ENCODE peak calls at places on chromosomes 3 and 15, in ten cellular contexts. I is T47D, K is mesothelial cell of epicardium, D is astrocyte of the spinal cord, R is head of caudate nucleus, O is HEK293T, C is omental fat pad, N is progenitor cell of endocrine pancreas, Z is HuH-7, U is AG20443. G is an unnamed sample.

GRCh38 chr3:187966636-187967035 is 187.3 kb upstream of the LPP start:
- DNase-seq in I (no peak), K (no peak), D (no peak), R (peak), O (no peak), C (no peak), N (no peak), Z (no peak), U (no peak), G (no peak)

GRCh38 chr3:160754371-160754854 is 1.6 kb upstream of the PPM1L start:
- DNase-seq in I (peak), K (peak), D (peak), R (peak), O (peak), C (no peak), N (no peak), Z (peak), U (peak), G (peak)

GRCh38 chr15:36885709-36886108 is 214.6 kb downstream of the MEIS2 start:
- DNase-seq in I (no peak), K (no peak), D (no peak), R (no peak), O (no peak), C (no peak), N (no peak), Z (no peak), U (no peak), G (no peak)

GRCh38 chr3:146187334-146187950 is 26.5 kb upstream of the PLOD2 start:
- DNase-seq in I (peak), K (no peak), D (peak), R (peak), O (peak), C (no peak), N (no peak), Z (no peak), U (peak), G (peak)

GRCh38 chr3:5057857-5058324 is 64.2 kb upstream of the ARL8B start:
- DNase-seq in I (peak), K (no peak), D (peak), R (peak), O (peak), C (peak), N (peak), Z (peak), U (peak), G (peak)

GRCh38 chr3:88203537-88204143 is 53.9 kb downstream of the C3orf38 start:
- DNase-seq in I (peak), K (no peak), D (peak), R (peak), O (peak), C (peak), N (peak), Z (peak), U (peak), G (peak)

GRCh38 chr15:52440414-52440813 is 88.3 kb downstream of the MYO5A start:
- DNase-seq in I (no peak), K (no peak), D (peak), R (no peak), O (no peak), C (no peak), N (no peak), Z (no peak), U (no peak), G (no peak)

GRCh38 chr3:45140392-45140791 is 5.8 kb downstream of the CDCP1 start:
- DNase-seq in I (no peak), K (no peak), D (peak), R (no peak), O (no peak), C (no peak), N (no peak), Z (no peak), U (no peak), G (no peak)

GRCh38 chr3:45182915-45183881 is 37.0 kb upstream of the CDCP1 start:
- DNase-seq in I (peak), K (no peak), D (peak), R (peak), O (peak), C (no peak), N (no peak), Z (peak), U (peak), G (no peak)

GRCh38 chr15:31459011-31459748 is 132.5 kb downstream of the KLF13 start:
- DNase-seq in I (no peak), K (no peak), D (no peak), R (no peak), O (no peak), C (no peak), N (no peak), Z (no peak), U (no peak), G (no peak)

GRCh38 chr3:171749128-171749527 is 61.2 kb downstream of the PLD1 start:
- DNase-seq in I (no peak), K (no peak), D (no peak), R (no peak), O (no peak), C (no peak), N (no peak), Z (no peak), U (no peak), G (no peak)

GRCh38 chr3:185606191-185606590 is 20.1 kb downstream of the SENP2 start:
- DNase-seq in I (no peak), K (no peak), D (no peak), R (no peak), O (no peak), C (no peak), N (no peak), Z (no peak), U (no peak), G (no peak)

GRCh38 chr3:190339130-190339529 is 16.9 kb upstream of the CLDN1 start:
- DNase-seq in I (peak), K (no peak), D (peak), R (no peak), O (no peak), C (no peak), N (no peak), Z (no peak), U (no peak), G (no peak)

GRCh38 chr15:72423256-72423655 is 25.2 kb downstream of the TMEM202 start:
- DNase-seq in I (no peak), K (no peak), D (no peak), R (no peak), O (no peak), C (no peak), N (no peak), Z (no peak), U (no peak), G (no peak)

GRCh38 chr15:89057506-89058133 is 30.6 kb upstream of the ABHD2 start:
- DNase-seq in I (peak), K (peak), D (peak), R (peak), O (peak), C (peak), N (peak), Z (peak), U (peak), G (peak)

GRCh38 chr3:170862618-170863374 is 7.2 kb downstream of the RPL22L1 start:
- DNase-seq in I (peak), K (no peak), D (no peak), R (no peak), O (no peak), C (no peak), N (no peak), Z (no peak), U (peak), G (no peak)

GRCh38 chr3:124791639-124792111 is 61.4 kb downstream of the UMPS start:
- DNase-seq in I (no peak), K (no peak), D (peak), R (peak), O (no peak), C (no peak), N (no peak), Z (no peak), U (peak), G (no peak)

GRCh38 chr3:129144786-129145185 is 16.1 kb downstream of the ISY1 start:
- DNase-seq in I (no peak), K (no peak), D (no peak), R (no peak), O (no peak), C (no peak), N (no peak), Z (no peak), U (no peak), G (no peak)

GRCh38 chr3:179957264-179957845 is 79.4 kb downstream of the PEX5L start:
- DNase-seq in I (peak), K (no peak), D (no peak), R (no peak), O (no peak), C (no peak), N (no peak), Z (no peak), U (no peak), G (no peak)

GRCh38 chr15:98850991-98851776 is 156.4 kb downstream of the PGPEP1L start:
- DNase-seq in I (peak), K (no peak), D (peak), R (peak), O (peak), C (no peak), N (peak), Z (peak), U (peak), G (peak)

GRCh38 chr15:46714959-46715358 is 1002.3 kb upstream of the SEMA6D start:
- DNase-seq in I (no peak), K (no peak), D (no peak), R (no peak), O (no peak), C (no peak), N (no peak), Z (no peak), U (no peak), G (no peak)

GRCh38 chr3:60622349-60622748 is 628.9 kb downstream of the FHIT start:
- DNase-seq in I (no peak), K (no peak), D (no peak), R (no peak), O (no peak), C (no peak), N (no peak), Z (no peak), U (no peak), G (no peak)